ENCODE peak calls at places on chromosomes 11 and 22, in nine cellular contexts. T, E, X, W, Q, B, O, U and G are unnamed samples.
A peak's percentile ranks its signal among the peaks of the same experiment; 100 is the strongest.

GRCh38 chr11:113553235-113553634 is 78.0 kb upstream of the DRD2 start:
- DNase-seq in U (peak; percentile 95), W (peak; percentile 74), Q (no peak), B (no peak), O (peak; percentile 93), E (peak; percentile 41), T (no peak), X (no peak), G (peak; percentile 77)

GRCh38 chr22:44669725-44670027 is 32.3 kb upstream of the PRR5 start:
- DNase-seq in U (peak; percentile 42), E (no peak), W (no peak), O (no peak), X (no peak), Q (peak; percentile 14), T (no peak), B (no peak), G (no peak)

GRCh38 chr11:77401486-77402217 is 72.2 kb downstream of the PAK1 start:
- DNase-seq in Q (no peak), X (no peak), O (peak; percentile 30), E (no peak), B (no peak), T (no peak), U (no peak), W (no peak), G (no peak)

GRCh38 chr11:88301478-88302140 is 35.9 kb downstream of the CTSC start:
- DNase-seq in X (no peak), Q (no peak), U (peak; percentile 80), B (no peak), W (no peak), O (no peak), T (no peak), E (no peak), G (no peak)

GRCh38 chr11:109085708-109086373 is 336.1 kb upstream of the C11orf87 start:
- DNase-seq in T (no peak), E (no peak), X (no peak), W (peak; percentile 23), Q (no peak), U (no peak), B (no peak), O (peak; percentile 25), G (no peak)

GRCh38 chr11:14381968-14382367 is 23.0 kb upstream of the RRAS2 start:
- DNase-seq in U (no peak), O (no peak), B (no peak), W (no peak), Q (no peak), X (no peak), T (no peak), E (no peak), G (no peak)

GRCh38 chr11:88183233-88183632 is 8.0 kb upstream of the RAB38 start:
- DNase-seq in T (no peak), O (no peak), W (no peak), X (no peak), E (no peak), B (no peak), U (no peak), Q (no peak), G (no peak)

GRCh38 chr11:34348919-34349318 is 8.9 kb downstream of the ABTB2 start:
- DNase-seq in U (peak; percentile 62), E (no peak), X (no peak), W (peak; percentile 47), T (no peak), O (no peak), B (no peak), Q (no peak), G (peak; percentile 34)

GRCh38 chr22:17946691-17947367 is 77.5 kb downstream of the MICAL3 start:
- DNase-seq in U (no peak), O (no peak), E (no peak), B (peak; percentile 74), T (no peak), Q (no peak), X (peak; percentile 48), W (no peak), G (peak; percentile 22)

GRCh38 chr11:80519591-80520258 is 1078.9 kb upstream of the TENM4 start:
- DNase-seq in E (no peak), T (no peak), B (no peak), Q (no peak), U (no peak), W (no peak), O (peak; percentile 44), X (no peak), G (no peak)

GRCh38 chr11:13277719-13278619 is at the start of gene BMAL1:
- DNase-seq in X (no peak), U (peak; percentile 36), B (peak; percentile 89), T (no peak), O (no peak), E (no peak), W (peak; percentile 31), Q (peak; percentile 28), G (no peak)

GRCh38 chr11:2480874-2481220 is 36.0 kb downstream of the KCNQ1 start:
- DNase-seq in B (no peak), T (no peak), U (no peak), W (no peak), Q (no peak), O (no peak), E (no peak), X (no peak), G (no peak)

GRCh38 chr11:45146072-45147016 is at the start of gene PRDM11:
- DNase-seq in O (peak; percentile 78), W (peak; percentile 75), X (peak; percentile 86), U (peak; percentile 85), E (peak; percentile 18), B (peak; percentile 86), Q (peak; percentile 80), T (peak; percentile 53), G (peak; percentile 73)

GRCh38 chr11:16812274-16812673 is 73.8 kb downstream of the C11orf58 start:
- DNase-seq in T (no peak), X (no peak), W (no peak), U (no peak), O (no peak), E (no peak), Q (no peak), B (no peak), G (no peak)

GRCh38 chr11:109808569-109808968 is 284.6 kb upstream of the ZC3H12C start:
- DNase-seq in X (no peak), O (peak; percentile 36), W (peak; percentile 16), B (no peak), Q (no peak), T (peak; percentile 4), E (no peak), U (peak; percentile 33), G (no peak)

GRCh38 chr11:120169981-120170698 is 32.2 kb upstream of the TRIM29 start:
- DNase-seq in X (no peak), O (no peak), B (no peak), U (no peak), E (no peak), T (no peak), Q (no peak), W (no peak), G (no peak)

GRCh38 chr22:25483931-25484330 is 80.5 kb upstream of the GRK3 start:
- DNase-seq in O (no peak), U (no peak), X (no peak), T (no peak), W (no peak), Q (no peak), B (no peak), E (no peak), G (no peak)

GRCh38 chr22:44047891-44048301 is 23.8 kb downstream of the PARVB start:
- DNase-seq in W (no peak), Q (no peak), T (no peak), X (no peak), O (no peak), E (no peak), U (no peak), B (no peak), G (no peak)

GRCh38 chr11:118049771-118050170 is 27.1 kb upstream of the TMPRSS4 start:
- DNase-seq in E (no peak), T (no peak), U (no peak), O (no peak), B (peak; percentile 34), Q (no peak), W (no peak), X (no peak), G (no peak)

GRCh38 chr11:65485820-65486219 is 13.0 kb upstream of the MALAT1 start:
- DNase-seq in Q (no peak), O (no peak), E (no peak), B (no peak), X (no peak), W (no peak), U (no peak), T (no peak), G (no peak)

GRCh38 chr11:115425243-115425642 is 79.0 kb downstream of the CADM1 start:
- DNase-seq in Q (no peak), O (no peak), U (no peak), E (no peak), B (no peak), T (no peak), X (no peak), W (no peak), G (no peak)

GRCh38 chr11:62501432-62501891 is 45.1 kb downstream of the AHNAK start:
- DNase-seq in U (no peak), B (no peak), T (peak; percentile 44), O (no peak), E (no peak), X (no peak), W (peak; percentile 22), Q (no peak), G (no peak)

GRCh38 chr22:35797411-35797810 is 79.7 kb downstream of the APOL5 start:
- DNase-seq in T (no peak), X (no peak), Q (no peak), O (no peak), W (no peak), E (no peak), U (no peak), B (no peak), G (no peak)
- H3K4me1 ChIP-seq in T (peaks cover 4% of the 10 kb centered on the region), X (peaks cover 6% of the 10 kb centered on the region), Q (peaks cover 13% of the 10 kb centered on the region), O (peaks cover 5% of the 10 kb centered on the region), W (peaks cover 2% of the 10 kb centered on the region), E (no peaks in the 10 kb centered on the region), U (peaks cover 1% of the 10 kb centered on the region), B (peaks cover 3% of the 10 kb centered on the region), G (peaks cover 3% of the 10 kb centered on the region)

GRCh38 chr11:68641880-68642279 is 42.5 kb upstream of the GAL start:
- DNase-seq in B (no peak), W (no peak), U (no peak), Q (no peak), O (no peak), T (no peak), E (no peak), X (peak; percentile 17), G (no peak)
- H3K4me3 ChIP-seq in B (no peak overlapping the region), W (no peak overlapping the region), U (no peak overlapping the region), Q (no peak overlapping the region), O (no peak overlapping the region), T (no peak overlapping the region), E (no peak overlapping the region), X (no peak overlapping the region), G (no peak overlapping the region)

GRCh38 chr11:75966546-75967287 is 151.7 kb downstream of the UVRAG start:
- DNase-seq in B (no peak), E (peak; percentile 21), X (no peak), W (peak; percentile 92), Q (peak; percentile 18), T (peak; percentile 83), O (peak; percentile 94), U (peak; percentile 82), G (no peak)
- H3K27ac ChIP-seq in B (no peak overlapping the region), E (no peak overlapping the region), X (peak overlapping the region; percentile 20), W (peak overlapping the region; percentile 70), Q (peak overlapping the region; percentile 23), T (peak overlapping the region; percentile 53), O (peak overlapping the region; percentile 94), U (peak overlapping the region; percentile 38), G (no peak overlapping the region)

DNA sequence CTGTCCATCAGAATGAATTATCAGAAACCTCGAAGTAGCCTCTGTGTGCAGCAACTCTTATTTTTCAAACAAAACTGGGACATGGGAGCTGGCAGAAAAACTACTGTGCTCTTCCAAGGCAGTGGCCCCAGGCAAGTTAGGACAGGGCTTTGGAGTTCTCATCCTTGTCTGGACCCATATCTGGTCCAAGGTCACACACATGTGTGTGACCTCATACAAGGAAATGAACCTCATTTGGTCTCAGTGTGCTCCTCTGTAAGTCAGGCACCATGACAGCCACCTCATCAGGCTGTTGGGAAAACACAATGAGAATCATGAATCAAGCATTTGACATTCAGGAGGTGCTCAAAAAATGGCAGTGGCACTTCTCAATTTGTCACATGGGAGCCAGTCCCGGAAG is 25.8 kb downstream of the LARGE1 start:
- DNase-seq in O (no peak), X (no peak), U (no peak), B (no peak), E (no peak), T (no peak), Q (no peak), W (no peak), G (no peak)
- H3K4me1 ChIP-seq in O (no peaks in the 10 kb centered on the region), X (peaks cover 12% of the 10 kb centered on the region), U (no peaks in the 10 kb centered on the region), B (peaks cover 5% of the 10 kb centered on the region), E (no peaks in the 10 kb centered on the region), T (no peaks in the 10 kb centered on the region), Q (no peaks in the 10 kb centered on the region), W (no peaks in the 10 kb centered on the region), G (no peaks in the 10 kb centered on the region)